ENCODE peak calls at places on chromosome 2, in five cellular contexts. D is heart left ventricle, Z is GM12864, L is foreskin fibroblast, R is pancreas. V is an unnamed sample.

GRCh38 chr2:176291768-176292393 is 22.6 kb downstream of the MTX2 start:
- DNase-seq in Z (peak; percentile 22), R (no peak), L (no peak), D (no peak), V (no peak)

GRCh38 chr2:178473931-178474330 is 4.5 kb downstream of the FKBP7 start:
- DNase-seq in Z (no peak), D (no peak), L (peak; percentile 11), R (no peak), V (no peak)

GRCh38 chr2:76044701-76045100 is 334.0 kb upstream of the GCFC2 start:
- DNase-seq in Z (no peak), R (no peak), D (no peak), L (no peak), V (no peak)

GRCh38 chr2:84886791-84887190 is 5.9 kb upstream of the TRABD2A start:
- DNase-seq in D (no peak), Z (no peak), L (no peak), R (no peak), V (no peak)

GRCh38 chr2:74768401-74768914 is 65.5 kb upstream of the HK2 start:
- DNase-seq in R (no peak), L (no peak), D (no peak), Z (no peak), V (no peak)

GRCh38 chr2:85886141-85886540 is 2.6 kb downstream of the ST3GAL5 start:
- DNase-seq in D (no peak), Z (no peak), L (no peak), R (no peak), V (no peak)

GRCh38 chr2:209426432-209426831 is 2.6 kb downstream of the MAP2 start:
- DNase-seq in R (no peak), D (no peak), L (no peak), Z (no peak), V (no peak)

GRCh38 chr2:201854221-201854801 is 48.0 kb downstream of the CDK15 start:
- DNase-seq in D (no peak), R (no peak), Z (no peak), L (peak; percentile 95), V (no peak)

GRCh38 chr2:213475433-213475832 is 191.2 kb downstream of the SPAG16 start:
- DNase-seq in L (no peak), Z (no peak), D (no peak), R (no peak), V (no peak)

GRCh38 chr2:199861116-199861774 is 10.3 kb upstream of the FTCDNL1 start:
- DNase-seq in L (peak; percentile 10), D (no peak), Z (no peak), R (no peak), V (peak; percentile 25)

GRCh38 chr2:225002039-225002655 is 40.1 kb downstream of the DOCK10 start:
- DNase-seq in D (no peak), R (peak; percentile 31), L (peak; percentile 64), Z (peak; percentile 57), V (peak; percentile 44)

GRCh38 chr2:10537522-10538195 is 89.5 kb upstream of the ODC1 start:
- DNase-seq in Z (no peak), R (no peak), L (no peak), D (no peak), V (no peak)

GRCh38 chr2:204967199-204967995 is 422.1 kb downstream of the PARD3B start:
- DNase-seq in D (no peak), Z (no peak), L (no peak), R (no peak), V (no peak)

GRCh38 chr2:3299703-3300102 is 77.9 kb downstream of the EIPR1 start:
- DNase-seq in Z (no peak), D (no peak), L (no peak), R (no peak), V (no peak)

GRCh38 chr2:120748310-120748709 is 12.6 kb downstream of the GLI2 start:
- DNase-seq in L (no peak), Z (no peak), D (no peak), R (no peak), V (no peak)

GRCh38 chr2:180334514-180334913 is 327.4 kb upstream of the CWC22 start:
- DNase-seq in L (no peak), Z (peak; percentile 44), R (no peak), D (no peak), V (peak; percentile 41)

GRCh38 chr2:37645363-37645762 is 26.1 kb downstream of the CDC42EP3 start:
- DNase-seq in L (peak; percentile 70), D (no peak), Z (no peak), R (no peak), V (no peak)

GRCh38 chr2:31089645-31090044 is 48.6 kb downstream of the GALNT14 start:
- DNase-seq in R (no peak), Z (no peak), L (no peak), D (no peak), V (no peak)

DNA sequence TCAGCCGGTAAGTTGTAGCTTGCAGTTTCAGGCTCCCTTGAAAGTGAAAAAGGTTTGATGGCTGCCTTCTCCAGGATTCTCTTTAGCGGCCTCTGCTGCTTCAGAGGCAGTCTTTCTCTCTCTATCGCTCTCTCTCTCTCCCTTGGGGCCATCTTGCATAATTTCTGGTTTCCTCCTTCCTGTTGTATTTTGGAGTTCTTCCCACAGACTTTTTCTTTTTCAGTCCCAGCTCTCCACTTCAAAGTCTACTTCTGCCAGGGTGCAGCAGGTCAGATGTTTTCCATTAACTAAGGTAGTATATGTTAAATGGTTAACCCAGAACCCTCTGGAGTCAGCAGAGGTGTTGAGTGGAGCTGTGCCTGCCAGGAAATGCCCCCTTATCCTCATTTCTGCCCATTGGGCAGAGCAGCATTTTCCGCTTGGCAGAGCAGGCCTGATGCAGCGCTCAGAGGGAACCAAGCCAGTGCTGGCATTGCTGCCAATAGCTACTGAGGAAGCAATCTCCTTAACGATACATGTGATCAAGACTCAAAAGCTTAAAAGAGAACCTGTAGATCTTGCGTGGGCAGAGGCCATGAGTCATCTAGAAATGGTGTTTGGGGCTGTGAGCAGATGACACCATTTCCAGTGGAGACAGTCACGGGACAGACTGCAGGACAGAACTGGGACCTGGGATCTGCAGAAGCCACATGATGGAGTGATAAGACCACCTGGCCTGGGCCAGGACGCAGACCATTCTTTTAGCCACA is 20.8 kb downstream of the DBI start:
- DNase-seq in Z (no peak), D (peak; percentile 78), L (peak; percentile 39), R (peak; percentile 75), V (peak; percentile 73)
- TF ChIP-seq CTCF in Z (peak; percentile 27), D (no peak), L (no peak), R (no peak), V (no peak)

GRCh38 chr2:184611221-184612085 is 13.1 kb downstream of the ZNF804A start:
- DNase-seq in R (no peak), L (peak; percentile 22), Z (no peak), D (no peak), V (no peak)
- TF ChIP-seq CTCF in R (no peak), L (peak; percentile 18), Z (peak; percentile 33), D (no peak), V (no peak)

GRCh38 chr2:45825001-45825651 is 173.7 kb downstream of the PRKCE start:
- DNase-seq in D (no peak), Z (no peak), R (no peak), L (no peak), V (no peak)
- TF ChIP-seq CTCF in D (no peak), Z (peak; percentile 24), R (no peak), L (no peak), V (no peak)

GRCh38 chr2:183541766-183542165 is 417.5 kb downstream of the NUP35 start:
- DNase-seq in L (no peak), D (no peak), R (no peak), Z (no peak), V (no peak)

GRCh38 chr2:183533021-183533420 is 408.8 kb downstream of the NUP35 start:
- DNase-seq in L (no peak), Z (no peak), D (no peak), R (no peak), V (no peak)

GRCh38 chr2:183542593-183542992 is 418.4 kb downstream of the NUP35 start:
- DNase-seq in D (no peak), R (no peak), Z (no peak), L (no peak), V (no peak)

GRCh38 chr2:183532514-183532913 is 408.3 kb downstream of the NUP35 start:
- DNase-seq in R (no peak), L (no peak), Z (no peak), D (no peak), V (no peak)

GRCh38 chr2:183536714-183537113 is 412.5 kb downstream of the NUP35 start:
- DNase-seq in Z (no peak), L (no peak), D (no peak), R (no peak), V (no peak)
- TF ChIP-seq CTCF in Z (no peak), L (no peak), D (no peak), R (no peak), V (no peak)

GRCh38 chr2:111120253-111121027 is at the start of gene BCL2L11:
- DNase-seq in L (peak; percentile 91), R (peak; percentile 95), D (peak; percentile 91), Z (peak; percentile 69), V (peak; percentile 92)
- TF ChIP-seq CTCF in L (peak; percentile 3), R (no peak), D (peak; percentile 18), Z (peak; percentile 21), V (no peak)

DNA sequence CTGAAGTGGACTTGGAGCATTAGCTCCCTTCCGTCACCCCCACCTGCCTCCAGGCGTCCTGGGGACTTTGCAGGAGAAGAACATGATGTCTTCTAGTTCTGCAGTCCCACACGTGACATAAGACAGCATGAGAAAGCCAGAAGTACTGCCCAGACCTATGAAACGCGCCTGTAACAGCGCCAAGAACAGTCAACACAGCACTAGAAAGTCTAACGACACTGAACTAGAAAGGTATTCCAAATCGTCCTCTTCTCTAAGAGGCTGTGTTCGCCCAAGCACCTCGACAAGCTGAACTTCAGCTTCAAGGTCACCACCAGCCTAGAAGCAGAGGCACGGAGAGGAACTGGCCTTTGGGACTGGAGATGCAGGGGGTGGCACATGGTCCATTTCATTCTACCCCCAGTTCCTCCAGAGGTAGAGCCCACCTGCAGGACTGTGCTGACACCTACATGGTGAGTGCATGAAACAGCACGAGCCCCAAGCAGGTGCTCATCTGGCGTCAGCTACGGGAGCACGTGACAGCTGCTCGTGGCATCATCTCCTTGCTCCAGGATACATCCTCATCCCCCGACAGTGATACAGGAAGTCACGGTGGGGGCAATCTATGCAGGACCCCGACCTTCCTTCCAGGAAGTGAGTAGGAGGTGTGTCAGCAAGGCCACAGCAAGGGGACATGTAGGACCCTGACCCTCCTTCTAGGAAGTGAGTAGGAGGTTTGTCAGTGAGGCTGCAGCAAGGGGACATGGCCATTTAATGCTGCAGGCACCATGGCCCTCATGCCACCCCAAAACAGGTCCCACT is 3.7 kb downstream of the HDAC4 start:
- DNase-seq in L (no peak), Z (no peak), D (peak; percentile 81), R (no peak), V (no peak)
- TF ChIP-seq CTCF in L (no peak), Z (peak; percentile 20), D (peak; percentile 10), R (no peak), V (peak; percentile 29)

GRCh38 chr2:165558832-165559231 is 89.3 kb downstream of the CSRNP3 start:
- DNase-seq in R (no peak), L (no peak), Z (no peak), D (no peak), V (no peak)
- TF ChIP-seq CTCF in R (no peak), L (no peak), Z (no peak), D (no peak), V (no peak)

GRCh38 chr2:61966087-61966727 is 60.7 kb downstream of the COMMD1 start:
- DNase-seq in Z (no peak), R (no peak), D (no peak), L (no peak), V (no peak)
- TF ChIP-seq CTCF in Z (no peak), R (no peak), D (no peak), L (no peak), V (no peak)

GRCh38 chr2:125512313-125512712 is 1143.6 kb upstream of the GYPC start:
- DNase-seq in Z (no peak), L (no peak), R (no peak), D (no peak), V (no peak)

GRCh38 chr2:125516496-125517109 is 1139.4 kb upstream of the GYPC start:
- DNase-seq in D (no peak), R (no peak), L (no peak), Z (no peak), V (peak; percentile 35)
- TF ChIP-seq CTCF in D (peak; percentile 18), R (no peak), L (no peak), Z (peak; percentile 62), V (peak; percentile 67)